ENCODE peak calls at places on chromosomes 2 and 18, in seven cellular contexts. B is naive thymus-derived CD4-positive, alpha-beta T cell; S is stomach; H is upper lobe of right lung; E is prostate gland; U is colonic mucosa; R is AG04450. Y is an unnamed sample.

GRCh38 chr2:229905601-229906000 is 16.2 kb downstream of the TRIP12 start:
- DNase-seq in B (no peak), S (no peak), H (no peak), E (no peak), U (no peak), R (no peak), Y (no peak)

GRCh38 chr2:162607915-162608314 is 230.7 kb downstream of the KCNH7 start:
- DNase-seq in B (no peak), S (no peak), H (no peak), E (no peak), U (no peak), R (no peak), Y (no peak)

GRCh38 chr2:25073025-25073424 is 31.1 kb downstream of the EFR3B start:
- DNase-seq in B (no peak), S (no peak), H (no peak), E (no peak), U (no peak), R (no peak), Y (no peak)

GRCh38 chr18:13616525-13617035 is 109.8 kb downstream of the FAM210A start:
- DNase-seq in B (no peak), S (no peak), H (no peak), E (no peak), U (no peak), R (no peak), Y (no peak)

GRCh38 chr18:48790869-48791635 is 159.7 kb downstream of the SMAD7 start:
- DNase-seq in B (no peak), S (no peak), H (peak), E (no peak), U (no peak), R (no peak), Y (no peak)

GRCh38 chr2:43109261-43109743 is 117.1 kb downstream of the ZFP36L2 start:
- DNase-seq in B (no peak), S (no peak), H (no peak), E (no peak), U (no peak), R (no peak), Y (no peak)

GRCh38 chr2:39243469-39244123 is at the start of gene CDKL4:
- DNase-seq in B (peak), S (no peak), H (peak), E (no peak), U (peak), R (no peak), Y (no peak)

GRCh38 chr2:239502430-239503221 is 101.8 kb upstream of the HDAC4 start:
- DNase-seq in B (no peak), S (no peak), H (peak), E (no peak), U (no peak), R (no peak), Y (no peak)

GRCh38 chr2:69026026-69026425 is 13.0 kb downstream of the ANTXR1 start:
- DNase-seq in B (no peak), S (peak), H (no peak), E (peak), U (peak), R (no peak), Y (no peak)

GRCh38 chr2:160039166-160039903 is 23.1 kb downstream of the PLA2R1 start:
- DNase-seq in B (no peak), S (no peak), H (no peak), E (peak), U (no peak), R (no peak), Y (no peak)

GRCh38 chr2:32844253-32844652 is 102.5 kb upstream of the LTBP1 start:
- DNase-seq in B (no peak), S (no peak), H (no peak), E (no peak), U (no peak), R (no peak), Y (no peak)

GRCh38 chr2:170282851-170283250 is 104.9 kb downstream of the MYO3B start:
- DNase-seq in B (no peak), S (no peak), H (no peak), E (no peak), U (no peak), R (no peak), Y (no peak)

GRCh38 chr2:224221455-224221913 is 180.4 kb downstream of the FAM124B start:
- DNase-seq in B (no peak), S (no peak), H (no peak), E (no peak), U (no peak), R (peak), Y (no peak)
- H3K27ac ChIP-seq in B (no peak), S (no peak), H (no peak), E (no peak), U (no peak), R (peak), Y (no peak)

GRCh38 chr2:86000131-86000937 is 105.4 kb downstream of the POLR1A start:
- DNase-seq in B (no peak), S (no peak), H (no peak), E (no peak), U (no peak), R (no peak), Y (no peak)
- H3K4me3 ChIP-seq in B (no peak), S (no peak), H (no peak), E (no peak), U (no peak), R (no peak), Y (no peak)

DNA sequence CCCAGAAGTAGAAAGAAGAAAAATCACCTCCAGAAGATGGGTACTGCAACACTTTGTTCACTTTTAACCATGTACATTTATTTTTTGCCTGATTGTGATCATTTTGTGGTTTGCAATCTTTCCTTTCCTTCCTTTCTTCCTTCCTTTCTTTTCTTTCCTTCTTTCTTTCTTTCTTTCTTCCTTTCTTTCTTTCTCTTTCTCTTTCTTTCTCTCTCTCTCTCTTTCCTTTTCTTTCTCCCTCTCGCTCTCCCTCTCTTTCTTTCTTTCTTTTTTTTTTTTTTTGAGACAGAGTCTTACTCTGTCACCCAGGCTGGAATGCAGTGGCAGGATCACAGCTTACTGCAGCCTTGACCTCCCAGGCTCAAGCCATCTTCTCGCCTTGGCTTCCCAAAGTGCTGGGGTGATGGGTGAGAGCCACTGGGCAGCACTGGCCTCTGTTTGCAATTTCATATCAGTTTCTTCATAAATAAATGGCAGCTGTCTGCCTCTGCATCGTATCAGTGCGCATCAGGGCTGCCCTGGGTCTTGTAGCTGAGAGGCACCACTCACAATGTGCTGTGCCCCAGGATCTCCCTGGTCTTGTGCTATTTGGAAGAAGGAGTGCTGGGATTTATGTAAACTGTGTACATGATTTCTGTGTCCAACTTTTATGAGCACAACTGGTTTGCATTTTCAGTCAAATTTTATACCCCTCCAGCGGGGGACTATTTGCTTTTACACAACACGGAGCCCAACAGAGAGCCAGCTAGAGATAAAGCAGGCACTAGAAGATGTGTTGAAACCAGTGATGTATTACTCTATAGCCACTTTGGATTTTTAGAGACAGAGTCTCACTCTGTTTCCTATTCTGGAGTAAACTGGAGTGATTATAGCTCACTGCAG is 6.9 kb upstream of the LIMS2 start:
- DNase-seq in B (no peak), S (no peak), H (no peak), E (no peak), U (no peak), R (no peak), Y (no peak)
- H3K27ac ChIP-seq in B (no peak), S (no peak), H (no peak), E (no peak), U (no peak), R (no peak), Y (no peak)

GRCh38 chr18:75071484-75071785 is 137.5 kb downstream of the PTGR3 start:
- DNase-seq in B (no peak), S (no peak), H (peak), E (no peak), U (no peak), R (no peak), Y (no peak)

GRCh38 chr18:75071866-75072671 is 136.9 kb downstream of the PTGR3 start:
- DNase-seq in B (no peak), S (no peak), H (peak), E (no peak), U (no peak), R (no peak), Y (no peak)

GRCh38 chr18:75072672-75073371 is 136.1 kb downstream of the PTGR3 start:
- DNase-seq in B (no peak), S (no peak), H (no peak), E (no peak), U (no peak), R (no peak), Y (no peak)

GRCh38 chr18:75070235-75070624 is 138.7 kb downstream of the PTGR3 start:
- DNase-seq in B (no peak), S (no peak), H (no peak), E (no peak), U (no peak), R (no peak), Y (no peak)

GRCh38 chr18:75070625-75071483 is 138.1 kb downstream of the PTGR3 start:
- DNase-seq in B (peak), S (peak), H (no peak), E (peak), U (peak), R (peak), Y (peak)
- H3K4me3 ChIP-seq in B (peak), S (peak), H (peak), E (no peak), U (no peak), R (no peak), Y (peak)